ENCODE peak calls at places on chromosomes 13 and 19, in six cellular contexts. One of them, this sample, is unnamed.
A peak's percentile ranks its signal among the peaks of the same experiment; 100 is the strongest.

GRCh38 chr13:102724923-102725322 is 30.1 kb upstream of the METTL21C start:
- DNase-seq in GM12878: no peak
- DNase-seq in H1: no peak
- DNase-seq in HepG2: peak; percentile 82
- DNase-seq in HCT116: no peak
- DNase-seq in K562: peak; percentile 27
- DNase-seq in this sample: no peak

GRCh38 chr13:43905435-43906031 is 25.8 kb downstream of the LACC1 start:
- DNase-seq in HepG2: peak; percentile 55
- DNase-seq in GM12878: no peak
- DNase-seq in HCT116: peak; percentile 58
- DNase-seq in H1: no peak
- DNase-seq in K562: peak; percentile 21
- DNase-seq in this sample: peak; percentile 49

GRCh38 chr19:28242317-28242927 is 970.5 kb downstream of the UQCRFS1 start:
- DNase-seq in K562: peak; percentile 67
- DNase-seq in HepG2: no peak
- DNase-seq in HCT116: no peak
- DNase-seq in GM12878: no peak
- DNase-seq in H1: peak; percentile 75
- DNase-seq in this sample: peak; percentile 60

GRCh38 chr19:41218615-41219507 is at the start of gene AXL:
- DNase-seq in HepG2: peak; percentile 25
- DNase-seq in H1: peak; percentile 90
- DNase-seq in GM12878: no peak
- DNase-seq in K562: no peak
- DNase-seq in HCT116: peak; percentile 38
- DNase-seq in this sample: peak; percentile 51

GRCh38 chr13:101576452-101576851 is 124.0 kb downstream of the ITGBL1 start:
- DNase-seq in GM12878: no peak
- DNase-seq in H1: no peak
- DNase-seq in HepG2: peak; percentile 46
- DNase-seq in HCT116: no peak
- DNase-seq in K562: no peak
- DNase-seq in this sample: no peak

GRCh38 chr13:94666065-94666464 is 46.3 kb downstream of the SOX21 start:
- DNase-seq in HepG2: no peak
- DNase-seq in HCT116: no peak
- DNase-seq in H1: no peak
- DNase-seq in GM12878: no peak
- DNase-seq in K562: no peak
- DNase-seq in this sample: no peak

GRCh38 chr19:49145485-49146407 is 9.4 kb downstream of the HRC start:
- DNase-seq in H1: peak; percentile 99
- DNase-seq in GM12878: peak; percentile 13
- DNase-seq in HCT116: peak; percentile 84
- DNase-seq in HepG2: peak; percentile 48
- DNase-seq in K562: peak; percentile 88
- DNase-seq in this sample: peak; percentile 84

GRCh38 chr13:36282818-36283432 is 14.7 kb downstream of the CCDC169 start:
- DNase-seq in HepG2: peak; percentile 17
- DNase-seq in HCT116: peak; percentile 2
- DNase-seq in GM12878: no peak
- DNase-seq in H1: no peak
- DNase-seq in K562: peak; percentile 14
- DNase-seq in this sample: no peak

GRCh38 chr13:76522083-76522755 is 364.0 kb downstream of the KCTD12 start:
- DNase-seq in HCT116: no peak
- DNase-seq in H1: no peak
- DNase-seq in GM12878: no peak
- DNase-seq in K562: no peak
- DNase-seq in HepG2: no peak
- DNase-seq in this sample: peak; percentile 15

GRCh38 chr19:33052352-33052972 is 12.2 kb downstream of the RHPN2 start:
- DNase-seq in HepG2: peak; percentile 60
- DNase-seq in GM12878: no peak
- DNase-seq in K562: no peak
- DNase-seq in HCT116: no peak
- DNase-seq in H1: no peak
- DNase-seq in this sample: no peak

GRCh38 chr13:75421133-75421532 is 60.8 kb downstream of the TBC1D4 start:
- DNase-seq in H1: no peak
- DNase-seq in K562: no peak
- DNase-seq in GM12878: no peak
- DNase-seq in HepG2: no peak
- DNase-seq in HCT116: no peak
- DNase-seq in this sample: no peak

GRCh38 chr13:44336934-44337333 is 36.7 kb upstream of the SERP2 start:
- DNase-seq in HepG2: no peak
- DNase-seq in K562: no peak
- DNase-seq in HCT116: no peak
- DNase-seq in GM12878: no peak
- DNase-seq in H1: no peak
- DNase-seq in this sample: no peak

GRCh38 chr19:48913114-48913513 is 13.0 kb downstream of the NUCB1 start:
- DNase-seq in H1: no peak
- DNase-seq in GM12878: no peak
- DNase-seq in HCT116: no peak
- DNase-seq in K562: no peak
- DNase-seq in HepG2: no peak
- DNase-seq in this sample: no peak

GRCh38 chr19:31284621-31285020 is 64.6 kb downstream of the TSHZ3 start:
- DNase-seq in H1: no peak
- DNase-seq in K562: no peak
- DNase-seq in HepG2: no peak
- DNase-seq in GM12878: no peak
- DNase-seq in HCT116: no peak
- DNase-seq in this sample: no peak

GRCh38 chr13:84737671-84738070 is 855.4 kb upstream of the SLITRK1 start:
- DNase-seq in HCT116: no peak
- DNase-seq in HepG2: no peak
- DNase-seq in K562: no peak
- DNase-seq in GM12878: no peak
- DNase-seq in H1: no peak
- DNase-seq in this sample: no peak

GRCh38 chr19:58406818-58407657 is 1.4 kb upstream of the ZNF584 start:
- DNase-seq in HepG2: peak; percentile 58
- DNase-seq in HCT116: no peak
- DNase-seq in H1: no peak
- DNase-seq in K562: no peak
- DNase-seq in GM12878: no peak
- DNase-seq in this sample: no peak

GRCh38 chr19:13155472-13156284 is 5.5 kb downstream of the IER2 start:
- DNase-seq in H1: peak; percentile 89
- DNase-seq in HepG2: peak; percentile 69
- DNase-seq in K562: peak; percentile 81
- DNase-seq in GM12878: no peak
- DNase-seq in HCT116: no peak
- DNase-seq in this sample: peak; percentile 71

GRCh38 chr19:52221831-52222375 is 32.1 kb downstream of the PPP2R1A start:
- DNase-seq in GM12878: no peak
- DNase-seq in H1: no peak
- DNase-seq in HepG2: no peak
- DNase-seq in K562: no peak
- DNase-seq in HCT116: no peak
- DNase-seq in this sample: no peak

GRCh38 chr13:42996584-42996983 is 4.5 kb upstream of the EPSTI1 start:
- DNase-seq in H1: no peak
- DNase-seq in HCT116: peak; percentile 46
- DNase-seq in HepG2: peak; percentile 9
- DNase-seq in K562: no peak
- DNase-seq in GM12878: no peak
- DNase-seq in this sample: no peak

GRCh38 chr19:55053735-55054134 is 9.2 kb downstream of the RDH13 start:
- DNase-seq in H1: no peak
- DNase-seq in HepG2: no peak
- DNase-seq in GM12878: no peak
- DNase-seq in HCT116: no peak
- DNase-seq in K562: no peak
- DNase-seq in this sample: no peak

GRCh38 chr13:111458739-111459138 is 138.3 kb downstream of the TEX29 start:
- DNase-seq in GM12878: no peak
- DNase-seq in HCT116: no peak
- DNase-seq in H1: no peak
- DNase-seq in K562: no peak
- DNase-seq in HepG2: no peak
- DNase-seq in this sample: no peak

DNA sequence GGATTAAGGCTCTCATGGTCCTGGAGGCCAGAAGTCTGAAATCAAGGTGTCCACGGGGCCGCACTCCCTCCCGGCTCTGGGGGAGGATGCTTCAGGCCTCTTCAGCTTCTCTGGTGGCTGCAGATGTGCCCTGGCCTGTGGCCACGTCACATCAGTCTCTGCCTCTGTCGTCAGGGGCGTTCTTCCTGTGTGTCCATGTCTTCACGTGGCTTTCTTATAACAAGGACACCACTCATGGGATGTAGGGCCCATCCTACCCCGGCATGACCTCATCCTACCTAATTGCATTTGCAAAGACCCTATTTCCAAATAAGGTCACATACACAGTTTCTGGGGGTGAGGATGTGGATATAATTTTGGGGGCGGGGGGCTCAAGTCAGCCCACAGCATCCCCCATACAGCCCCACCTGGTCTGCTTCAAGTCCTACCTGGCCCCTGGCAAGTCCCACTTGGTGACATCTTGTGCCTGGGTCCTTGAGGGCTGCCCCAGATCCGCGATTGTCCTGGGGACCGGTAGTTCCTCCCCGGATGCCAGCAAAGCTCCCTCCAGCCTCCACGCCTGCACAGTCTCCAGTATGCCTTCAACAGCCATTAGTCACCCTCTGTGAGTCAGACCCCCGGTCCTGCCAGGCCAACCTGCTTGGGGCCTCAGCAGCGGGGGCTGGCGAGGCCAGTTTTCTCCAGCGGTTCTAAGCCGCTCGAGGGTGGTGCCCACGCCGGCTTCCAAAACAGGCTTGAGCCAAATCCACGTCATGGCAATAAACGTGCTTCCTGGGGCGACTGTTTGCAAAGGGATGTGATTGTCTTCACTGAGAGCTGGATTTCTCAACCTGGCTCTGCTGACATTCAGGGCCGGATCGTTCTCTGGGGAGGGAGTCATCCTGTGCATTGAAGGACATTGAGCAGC is 32.2 kb downstream of the MYO9B start:
- DNase-seq in HepG2: peak; percentile 16
- DNase-seq in HCT116: peak; percentile 84
- DNase-seq in H1: no peak
- DNase-seq in K562: no peak
- DNase-seq in GM12878: no peak
- DNase-seq in this sample: no peak
- H3K9ac ChIP-seq in HepG2: no peak overlapping the region
- H3K9ac ChIP-seq in HCT116: peak overlapping the region; percentile 56
- H3K9ac ChIP-seq in H1: no peak overlapping the region
- H3K9ac ChIP-seq in K562: no peak overlapping the region
- H3K9ac ChIP-seq in GM12878: no peak overlapping the region
- H3K9ac ChIP-seq in this sample: no peak overlapping the region

DNA sequence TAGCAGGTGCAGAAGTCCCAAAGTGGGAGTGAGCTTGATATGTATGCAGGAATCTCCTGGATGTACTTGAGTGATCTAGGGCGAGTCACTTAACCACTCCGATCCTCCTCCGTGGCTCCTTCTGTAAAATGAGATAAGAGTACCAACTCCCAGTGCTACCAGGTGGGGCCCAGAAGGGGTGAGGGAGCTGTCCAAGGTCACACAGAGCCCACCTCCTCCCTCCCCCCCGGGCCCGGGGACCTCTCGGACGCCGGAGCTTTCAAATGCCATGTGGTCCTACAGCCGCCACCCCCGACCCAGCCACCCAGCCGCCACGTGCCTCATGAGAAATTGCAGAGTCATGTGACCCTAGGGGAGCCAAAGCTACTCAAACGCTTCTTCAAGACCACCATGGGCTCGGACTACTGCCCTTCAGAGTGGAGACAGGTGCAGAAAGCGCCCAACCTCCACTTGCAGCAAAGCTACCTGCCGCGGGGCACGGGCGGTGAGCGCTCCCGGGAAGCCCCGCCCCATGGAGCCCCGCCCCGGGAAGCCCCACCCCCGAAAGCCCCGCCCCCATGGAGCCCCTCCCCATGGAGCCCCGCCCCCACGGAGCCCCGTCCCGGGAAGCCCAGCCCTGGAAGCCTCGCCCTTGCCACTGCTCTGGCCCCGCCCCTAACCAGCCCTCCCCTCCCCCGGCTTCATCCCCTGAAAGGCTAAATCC is 10.1 kb upstream of the ZNF358 start:
- DNase-seq in K562: peak; percentile 95
- DNase-seq in GM12878: no peak
- DNase-seq in HCT116: no peak
- DNase-seq in H1: peak; percentile 81
- DNase-seq in HepG2: no peak
- DNase-seq in this sample: no peak
- TF ChIP-seq ZNF274 in K562: no peak
- TF ChIP-seq ZNF274 in GM12878: no peak
- TF ChIP-seq ZNF274 in HCT116: no peak
- TF ChIP-seq ZNF274 in H1: no peak
- TF ChIP-seq ZNF274 in HepG2: no peak
- TF ChIP-seq ZNF274 in this sample: no peak

GRCh38 chr13:30870049-30870884 is 35.8 kb upstream of the MEDAG start:
- DNase-seq in HCT116: peak; percentile 79
- DNase-seq in HepG2: no peak
- DNase-seq in K562: peak; percentile 78
- DNase-seq in GM12878: no peak
- DNase-seq in H1: peak; percentile 67
- DNase-seq in this sample: no peak

GRCh38 chr13:30870916-30871712 is 35.0 kb upstream of the MEDAG start:
- DNase-seq in HepG2: no peak
- DNase-seq in HCT116: no peak
- DNase-seq in H1: no peak
- DNase-seq in GM12878: no peak
- DNase-seq in K562: no peak
- DNase-seq in this sample: no peak

GRCh38 chr13:30872195-30872594 is 33.9 kb upstream of the MEDAG start:
- DNase-seq in K562: no peak
- DNase-seq in H1: no peak
- DNase-seq in HCT116: no peak
- DNase-seq in HepG2: no peak
- DNase-seq in GM12878: no peak
- DNase-seq in this sample: no peak

GRCh38 chr13:30872685-30873443 is 33.2 kb upstream of the MEDAG start:
- DNase-seq in HCT116: no peak
- DNase-seq in K562: no peak
- DNase-seq in H1: no peak
- DNase-seq in GM12878: no peak
- DNase-seq in HepG2: peak; percentile 26
- DNase-seq in this sample: peak; percentile 85

DNA sequence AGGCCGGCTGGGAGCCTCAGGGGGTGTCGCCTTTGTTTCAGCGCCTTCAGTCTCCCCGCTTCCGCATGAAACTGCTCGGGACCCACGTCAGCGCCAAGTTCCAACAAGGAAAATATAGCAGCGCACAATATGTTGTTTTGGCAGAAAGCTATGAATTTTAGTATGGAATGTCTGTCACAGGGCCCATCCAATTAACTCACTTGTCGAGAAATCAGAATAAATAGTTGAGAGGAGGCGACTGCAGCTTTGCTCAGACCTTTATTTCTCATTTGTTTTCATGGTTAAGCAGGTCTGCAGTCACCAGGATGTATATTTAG is 34.4 kb upstream of the MEDAG start:
- DNase-seq in K562: no peak
- DNase-seq in GM12878: no peak
- DNase-seq in HCT116: no peak
- DNase-seq in H1: no peak
- DNase-seq in HepG2: no peak
- DNase-seq in this sample: no peak
- H3K4me1 ChIP-seq in K562: peaks cover 5% of the 10 kb centered on the region
- H3K4me1 ChIP-seq in GM12878: no peaks in the 10 kb centered on the region
- H3K4me1 ChIP-seq in HCT116: peaks cover 29% of the 10 kb centered on the region
- H3K4me1 ChIP-seq in H1: peaks cover 24% of the 10 kb centered on the region
- H3K4me1 ChIP-seq in HepG2: peaks cover 47% of the 10 kb centered on the region
- H3K4me1 ChIP-seq in this sample: peaks cover 21% of the 10 kb centered on the region

GRCh38 chr19:16921766-16922591 is 33.2 kb downstream of the F2RL3 start:
- DNase-seq in HCT116: no peak
- DNase-seq in HepG2: no peak
- DNase-seq in GM12878: no peak
- DNase-seq in H1: no peak
- DNase-seq in K562: peak; percentile 39
- DNase-seq in this sample: no peak
- H3K9ac ChIP-seq in HCT116: no peak overlapping the region
- H3K9ac ChIP-seq in HepG2: no peak overlapping the region
- H3K9ac ChIP-seq in GM12878: no peak overlapping the region
- H3K9ac ChIP-seq in H1: no peak overlapping the region
- H3K9ac ChIP-seq in K562: no peak overlapping the region
- H3K9ac ChIP-seq in this sample: no peak overlapping the region